ENCODE peak calls at places on chromosome 5, in five cellular contexts. M is GM23338, C is GM12891, D is GM12892, X is sigmoid colon. R is an unnamed sample.

GRCh38 chr5:111998871-111999270 is 241.9 kb upstream of the NREP start:
- DNase-seq in D (no peak), M (no peak), X (no peak), C (no peak), R (no peak)

GRCh38 chr5:126508962-126509279 is 85.7 kb downstream of the GRAMD2B start:
- DNase-seq in X (peak), M (no peak), D (no peak), C (no peak), R (no peak)

GRCh38 chr5:90944116-90944515 is 385.5 kb downstream of the ADGRV1 start:
- DNase-seq in X (no peak), C (no peak), D (no peak), M (no peak), R (no peak)

GRCh38 chr5:177605078-177605477 is 5.1 kb downstream of the B4GALT7 start:
- DNase-seq in X (no peak), C (no peak), M (no peak), D (no peak), R (no peak)

GRCh38 chr5:19241690-19242089 is 746.3 kb downstream of the CDH18 start:
- DNase-seq in M (no peak), D (no peak), C (no peak), X (no peak), R (no peak)

GRCh38 chr5:159104058-159104651 is 4.4 kb upstream of the EBF1 start:
- DNase-seq in D (no peak), X (peak), C (no peak), M (peak), R (no peak)

GRCh38 chr5:21678526-21678925 is 1174.6 kb downstream of the CDH12 start:
- DNase-seq in D (no peak), C (no peak), X (no peak), M (no peak), R (no peak)

GRCh38 chr5:173761182-173761521 is 127.0 kb upstream of the CPEB4 start:
- DNase-seq in M (no peak), X (no peak), C (no peak), D (no peak), R (no peak)

GRCh38 chr5:67350185-67350584 is 153.6 kb upstream of the CD180 start:
- DNase-seq in X (no peak), C (no peak), D (no peak), M (no peak), R (no peak)

GRCh38 chr5:77972545-77973252 is 196.6 kb upstream of the TBCA start:
- DNase-seq in M (peak), X (no peak), C (peak), D (peak), R (no peak)

GRCh38 chr5:69450116-69450515 is 35.2 kb downstream of the MARVELD2 start:
- DNase-seq in X (no peak), M (no peak), D (no peak), C (no peak), R (no peak)

GRCh38 chr5:112419050-112419595 is at the start of gene EPB41L4A:
- DNase-seq in C (peak), M (peak), D (peak), X (no peak), R (peak)

GRCh38 chr5:65364907-65365306 is 116.8 kb downstream of the ADAMTS6 start:
- DNase-seq in X (no peak), M (no peak), C (no peak), D (no peak), R (no peak)

GRCh38 chr5:176535655-176536131 is 1.5 kb downstream of the RNF44 start:
- DNase-seq in X (no peak), D (no peak), M (no peak), C (no peak), R (no peak)

GRCh38 chr5:51060953-51061352 is 322.3 kb upstream of the ISL1 start:
- DNase-seq in D (no peak), C (no peak), M (no peak), X (no peak), R (no peak)

GRCh38 chr5:107671742-107672211 is 1.0 kb upstream of the EFNA5 start:
- DNase-seq in X (no peak), D (peak), M (peak), C (peak), R (no peak)

GRCh38 chr5:17258429-17258828 is 41.0 kb downstream of the BASP1 start:
- DNase-seq in X (no peak), C (no peak), D (no peak), M (no peak), R (no peak)

GRCh38 chr5:5203441-5203840 is 63.3 kb downstream of the ADAMTS16 start:
- DNase-seq in C (no peak), D (no peak), M (no peak), X (no peak), R (no peak)

GRCh38 chr5:175471628-175472027 is 6.7 kb upstream of the SFXN1 start:
- DNase-seq in D (no peak), M (no peak), C (no peak), X (no peak), R (no peak)

GRCh38 chr5:90055831-90056328 is 353.7 kb downstream of the CETN3 start:
- DNase-seq in C (no peak), D (no peak), M (peak), X (no peak), R (no peak)

DNA sequence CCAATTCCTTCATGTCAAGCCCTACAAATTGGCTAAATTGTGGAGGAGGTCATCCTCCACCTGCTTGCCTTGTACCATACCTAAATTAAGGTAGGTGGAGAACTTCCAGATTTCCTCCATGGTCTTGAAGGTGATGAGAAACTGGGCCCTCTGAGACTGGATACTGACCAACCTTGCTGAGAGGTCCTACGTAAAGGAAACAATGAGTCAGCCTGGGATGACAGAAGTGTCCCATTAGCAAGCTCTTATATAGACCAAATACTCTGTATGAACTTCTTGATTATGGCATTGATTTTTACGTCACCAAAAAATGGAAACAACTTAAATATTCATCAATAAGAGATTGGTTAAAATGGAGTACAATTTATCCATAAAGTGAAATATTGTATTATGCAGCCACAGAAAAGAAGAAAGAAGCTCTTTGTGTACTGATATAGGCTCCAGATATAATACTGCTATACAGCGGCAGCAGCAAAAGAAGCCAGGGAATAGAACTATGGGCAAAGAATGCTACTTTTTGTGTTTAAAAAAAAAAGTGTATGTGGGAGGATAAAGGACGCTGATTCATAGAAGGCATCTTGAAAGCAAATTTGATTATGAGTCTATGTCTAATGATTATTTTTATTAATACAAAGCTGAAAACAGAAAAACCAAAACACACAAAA is 18.3 kb downstream of the SH3TC2 start:
- DNase-seq in C (no peak), D (no peak), X (no peak), M (no peak), R (no peak)
- TF ChIP-seq POLR2AphosphoS5 in C (no peak), D (no peak), X (no peak), M (no peak), R (no peak)

GRCh38 chr5:10283927-10284635 is 23.6 kb downstream of the CMBL start:
- DNase-seq in D (peak), C (peak), X (peak), M (peak), R (peak)
- TF ChIP-seq POLR2AphosphoS5 in D (no peak), C (no peak), X (no peak), M (no peak), R (peak)

GRCh38 chr5:10320793-10321192 is 13.1 kb upstream of the CMBL start:
- DNase-seq in D (no peak), C (no peak), M (no peak), X (peak), R (peak)
- TF ChIP-seq POLR2AphosphoS5 in D (no peak), C (no peak), M (no peak), X (no peak), R (no peak)

DNA sequence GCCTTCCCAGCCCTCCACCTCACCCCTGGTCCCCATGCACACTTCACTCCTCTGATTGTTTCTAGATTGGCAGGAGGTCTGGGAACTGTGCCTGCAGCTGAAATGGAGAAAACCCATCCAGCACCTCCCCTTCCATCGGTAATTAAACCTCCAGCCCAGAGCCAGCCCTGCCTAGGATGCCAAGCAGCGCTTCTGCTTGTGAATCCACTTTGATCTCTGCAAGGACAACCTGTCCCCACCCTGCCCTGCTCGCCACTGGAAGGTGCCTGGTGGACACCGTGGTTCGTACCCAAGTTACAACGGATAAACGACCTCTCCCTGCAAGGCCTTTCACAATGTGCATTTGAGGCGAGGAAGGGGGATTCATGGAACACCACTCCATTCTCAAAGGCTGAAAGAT is 50.6 kb downstream of the IRX2 start:
- DNase-seq in D (no peak), M (no peak), C (no peak), X (peak), R (no peak)
- TF ChIP-seq POLR2AphosphoS5 in D (no peak), M (no peak), C (no peak), X (no peak), R (no peak)

R was measured in breast epithelium.